ENCODE peak calls at places on chromosomes 13 and 19, in ten cellular contexts. P is GM12864; V is T1000; K is PC-3; E is C1 segment of cervical spinal cord; H is AML-193; T is dorsolateral prefrontal cortex; Z is psoas muscle; A is head of caudate nucleus; R is stimulated activated CD4-positive, alpha-beta T cell treated with anti-CD3 and anti-CD28 coated beads, Interleukin-1b, Interleukin-23, amount 100 ng/mL, for 24 hours. S is an unnamed sample.

GRCh38 chr19:3365447-3366103 is 808 bp upstream of the NFIC start:
- DNase-seq in P (no peak), V (no peak), K (peak), E (no peak), H (peak), T (no peak), Z (peak), A (no peak), R (no peak), S (peak)

GRCh38 chr13:27997904-27998522 is 9.5 kb upstream of the URAD start:
- DNase-seq in P (peak), V (no peak), K (peak), E (no peak), H (peak), T (no peak), Z (no peak), A (peak), R (no peak), S (peak)

GRCh38 chr13:113647351-113648217 is 10.4 kb downstream of the ATP4B start:
- DNase-seq in P (no peak), V (peak), K (peak), E (peak), H (no peak), T (peak), Z (peak), A (peak), R (no peak), S (no peak)

GRCh38 chr13:114279770-114280169 is 1.6 kb upstream of the UPF3A start:
- DNase-seq in P (no peak), V (no peak), K (no peak), E (no peak), H (no peak), T (no peak), Z (no peak), A (no peak), R (no peak), S (no peak)

GRCh38 chr19:29593869-29594268 is 12.2 kb upstream of the POP4 start:
- DNase-seq in P (no peak), V (no peak), K (no peak), E (no peak), H (no peak), T (no peak), Z (no peak), A (no peak), R (no peak), S (no peak)

GRCh38 chr19:31349160-31349881 is at the start of gene TSHZ3:
- DNase-seq in P (no peak), V (peak), K (peak), E (no peak), H (peak), T (peak), Z (peak), A (peak), R (no peak), S (peak)

GRCh38 chr13:73945871-73946270 is 188.3 kb downstream of the KLF12 start:
- DNase-seq in P (no peak), V (no peak), K (no peak), E (no peak), H (no peak), T (peak), Z (peak), A (peak), R (no peak), S (peak)

GRCh38 chr19:17948474-17948966 is 15.7 kb downstream of the CCDC124 start:
- DNase-seq in P (no peak), V (no peak), K (no peak), E (no peak), H (no peak), T (no peak), Z (no peak), A (no peak), R (no peak), S (no peak)

GRCh38 chr19:44777715-44778347 is at the start of gene CBLC:
- DNase-seq in P (no peak), V (no peak), K (peak), E (no peak), H (no peak), T (no peak), Z (no peak), A (no peak), R (no peak), S (peak)

GRCh38 chr13:112186091-112186490 is 119.1 kb downstream of the SOX1 start:
- DNase-seq in P (no peak), V (no peak), K (no peak), E (no peak), H (no peak), T (peak), Z (no peak), A (no peak), R (no peak), S (no peak)

GRCh38 chr19:36686365-36687213 is 823 bp upstream of the ZNF567 start:
- DNase-seq in P (no peak), V (no peak), K (peak), E (no peak), H (no peak), T (peak), Z (no peak), A (no peak), R (no peak), S (peak)

S was measured in mesendoderm.